ENCODE peak calls at places on chromosomes 3 and 15, in four cellular contexts. A is stomach; M is effector memory CD4-positive, alpha-beta T cell; B is PC-3. S is an unnamed sample.

GRCh38 chr15:38414351-38414750 is 39.6 kb upstream of the FAM98B start:
- DNase-seq in A (peak), M (no peak), B (peak), S (no peak)

GRCh38 chr15:67087507-67088172 is 22.2 kb downstream of the SMAD3 start:
- DNase-seq in A (no peak), M (no peak), B (no peak), S (no peak)

GRCh38 chr3:167811071-167811470 is 75.5 kb downstream of the SERPINI1 start:
- DNase-seq in A (no peak), M (no peak), B (no peak), S (no peak)

GRCh38 chr3:54830658-54831057 is 97.2 kb downstream of the LRTM1 start:
- DNase-seq in A (no peak), M (no peak), B (peak), S (no peak)

GRCh38 chr15:85116066-85116465 is 134.4 kb downstream of the PDE8A start:
- DNase-seq in A (no peak), M (no peak), B (peak), S (peak)

GRCh38 chr3:134937256-134938023 is 142.4 kb downstream of the EPHB1 start:
- DNase-seq in A (no peak), M (no peak), B (no peak), S (no peak)

GRCh38 chr15:79090487-79091203 is at the start of gene RASGRF1:
- DNase-seq in A (no peak), M (no peak), B (no peak), S (no peak)

GRCh38 chr15:31031471-31032064 is 40.1 kb upstream of the MTMR10 start:
- DNase-seq in A (no peak), M (no peak), B (no peak), S (no peak)

GRCh38 chr15:62075595-62076279 is 9.0 kb downstream of the C2CD4A start:
- DNase-seq in A (peak), M (no peak), B (peak), S (peak)

GRCh38 chr15:22979069-22979698 is 984 bp downstream of the CYFIP1 start:
- DNase-seq in A (peak), M (no peak), B (peak), S (no peak)

GRCh38 chr3:122903171-122903570 is 108.3 kb downstream of the SLC49A4 start:
- DNase-seq in A (no peak), M (no peak), B (no peak), S (no peak)

GRCh38 chr15:72231847-72232461 is 964 bp upstream of the PKM start:
- DNase-seq in A (peak), M (peak), B (peak), S (no peak)

GRCh38 chr3:78255403-78255802 is 1215.5 kb downstream of the ROBO2 start:
- DNase-seq in A (no peak), M (no peak), B (no peak), S (no peak)

GRCh38 chr15:58052334-58052733 is 13.2 kb downstream of the ALDH1A2 start:
- DNase-seq in A (no peak), M (no peak), B (no peak), S (no peak)

GRCh38 chr15:57220220-57220619 is 156.1 kb upstream of the CGNL1 start:
- DNase-seq in A (no peak), M (no peak), B (no peak), S (no peak)

GRCh38 chr15:22811640-22812039 is 25.2 kb downstream of the NIPA1 start:
- DNase-seq in A (peak), M (no peak), B (peak), S (no peak)

GRCh38 chr3:184734903-184735630 is 23.2 kb upstream of the MAGEF1 start:
- DNase-seq in A (peak), M (no peak), B (no peak), S (no peak)

GRCh38 chr3:190131329-190131728 is 10.6 kb upstream of the P3H2 start:
- DNase-seq in A (peak), M (no peak), B (peak), S (peak)

GRCh38 chr3:57597973-57598351 is 818 bp upstream of the ARF4 start:
- DNase-seq in A (peak), M (no peak), B (peak), S (no peak)

GRCh38 chr3:143881102-143881501 is 32.8 kb upstream of the SLC9A9 start:
- DNase-seq in A (no peak), M (no peak), B (no peak), S (no peak)

GRCh38 chr15:65423977-65424679 is 1.4 kb upstream of the IGDCC4 start:
- DNase-seq in A (no peak), M (no peak), B (peak), S (no peak)

DNA sequence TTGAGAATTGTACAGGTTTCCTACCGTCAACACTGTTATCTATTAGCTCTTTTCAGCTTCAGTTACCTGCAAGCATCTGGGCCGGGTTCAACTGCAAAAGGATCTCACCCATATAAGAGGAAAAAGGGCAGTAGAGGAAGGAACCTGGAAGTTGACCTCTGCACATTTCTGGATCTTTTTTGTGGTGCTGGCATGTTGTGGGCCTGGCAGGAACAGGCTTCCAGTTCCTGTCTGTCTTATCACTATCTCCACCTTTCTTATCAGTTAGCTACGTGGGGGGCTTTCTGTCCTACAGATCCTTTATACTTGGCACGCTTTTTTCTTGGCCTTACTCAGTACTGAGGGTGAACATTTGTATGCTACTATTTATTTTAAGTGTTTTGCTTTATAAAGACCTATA is 42.2 kb upstream of the TJP1 start:
- DNase-seq in A (no peak), M (no peak), B (no peak), S (no peak)
- H3K27ac ChIP-seq in A (no peak), M (no peak), B (no peak), S (no peak)

DNA sequence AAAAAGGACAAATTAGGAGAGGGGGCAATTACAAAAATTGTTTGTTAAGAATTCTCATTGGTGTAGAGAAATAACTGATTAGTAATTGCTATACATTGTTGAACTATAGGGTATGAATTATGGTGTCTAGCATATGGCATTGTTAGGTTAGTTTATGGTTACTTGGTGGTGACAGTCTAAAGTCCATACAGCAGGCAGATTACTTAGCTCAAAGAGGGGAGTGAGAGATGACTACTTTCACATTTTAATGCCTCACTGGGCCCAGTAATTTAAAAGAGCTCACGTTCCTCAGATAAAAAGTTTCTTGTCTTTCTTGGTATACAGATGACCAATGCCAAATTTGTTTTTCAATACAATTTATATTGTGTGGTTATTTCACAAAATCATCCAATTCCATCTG is 112.4 kb upstream of the NEDD4 start:
- DNase-seq in A (no peak), M (no peak), B (no peak), S (no peak)
- H3K27ac ChIP-seq in A (no peak), M (no peak), B (no peak), S (no peak)

GRCh38 chr3:128452678-128453275 is 13.9 kb downstream of the DNAJB8 start:
- DNase-seq in A (no peak), M (no peak), B (no peak), S (no peak)
- H3K27ac ChIP-seq in A (no peak), M (no peak), B (no peak), S (no peak)

GRCh38 chr3:149401926-149402310 is 24.5 kb upstream of the TM4SF1 start:
- DNase-seq in A (no peak), M (no peak), B (no peak), S (no peak)
- H3K27ac ChIP-seq in A (peak), M (no peak), B (peak), S (peak)

GRCh38 chr3:193711523-193711963 is 118.5 kb downstream of the OPA1 start:
- DNase-seq in A (no peak), M (no peak), B (no peak), S (no peak)
- H3K27ac ChIP-seq in A (no peak), M (no peak), B (no peak), S (no peak)

GRCh38 chr3:188581365-188581764 is 427.4 kb downstream of the LPP start:
- DNase-seq in A (no peak), M (no peak), B (no peak), S (no peak)

GRCh38 chr3:188581791-188582190 is 427.8 kb downstream of the LPP start:
- DNase-seq in A (no peak), M (no peak), B (no peak), S (no peak)

GRCh38 chr3:188575501-188575900 is 421.5 kb downstream of the LPP start:
- DNase-seq in A (no peak), M (no peak), B (no peak), S (no peak)

GRCh38 chr3:188577539-188577938 is 423.6 kb downstream of the LPP start:
- DNase-seq in A (no peak), M (no peak), B (no peak), S (no peak)

DNA sequence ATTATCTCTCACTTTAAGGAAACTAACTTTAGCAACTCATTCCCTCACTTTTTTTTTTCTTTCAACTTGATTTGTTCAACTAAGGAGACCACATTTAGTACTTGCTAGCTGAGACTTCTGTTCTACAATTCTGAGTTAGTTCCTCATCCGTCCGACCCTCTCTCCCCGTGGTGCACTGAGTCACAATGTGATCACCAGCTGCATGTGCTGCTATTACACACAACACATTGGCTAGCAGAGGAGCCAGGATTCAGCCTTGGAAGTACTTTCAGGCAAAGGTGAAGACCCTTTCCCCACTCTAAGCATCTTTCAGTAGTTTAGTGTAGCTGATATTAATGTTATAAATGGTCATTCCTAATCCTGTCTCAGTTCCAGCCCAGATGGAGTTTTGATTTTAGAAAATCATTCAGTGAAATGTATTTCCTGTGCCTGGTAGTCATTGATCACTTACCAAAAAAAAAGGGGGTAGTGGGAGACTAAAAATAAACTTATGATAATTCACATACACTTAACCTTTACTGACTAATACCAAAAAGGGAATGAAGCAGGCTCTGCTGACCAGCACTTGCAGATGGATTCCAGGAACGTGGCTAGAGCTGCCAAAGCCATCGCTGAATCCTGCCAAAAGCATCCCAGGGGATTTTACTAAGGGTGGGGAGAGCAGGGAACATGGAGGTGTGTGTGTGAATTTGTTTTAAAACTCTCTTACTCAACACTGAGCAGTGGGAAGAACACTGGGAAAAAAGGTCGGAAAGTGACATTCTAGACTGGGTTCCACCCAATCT is 424.8 kb downstream of the LPP start:
- DNase-seq in A (no peak), M (no peak), B (peak), S (no peak)
- H3K27ac ChIP-seq in A (peak), M (no peak), B (no peak), S (no peak)

GRCh38 chr3:15380980-15381890 is 46.1 kb downstream of the METTL6 start:
- DNase-seq in A (no peak), M (no peak), B (no peak), S (no peak)

GRCh38 chr3:15384510-15385237 is 42.7 kb downstream of the METTL6 start:
- DNase-seq in A (no peak), M (no peak), B (no peak), S (no peak)

GRCh38 chr3:15386352-15386751 is 41.0 kb downstream of the METTL6 start:
- DNase-seq in A (no peak), M (no peak), B (no peak), S (no peak)

GRCh38 chr3:15377961-15378791 is 45.8 kb upstream of the SH3BP5 start:
- DNase-seq in A (peak), M (peak), B (peak), S (peak)

DNA sequence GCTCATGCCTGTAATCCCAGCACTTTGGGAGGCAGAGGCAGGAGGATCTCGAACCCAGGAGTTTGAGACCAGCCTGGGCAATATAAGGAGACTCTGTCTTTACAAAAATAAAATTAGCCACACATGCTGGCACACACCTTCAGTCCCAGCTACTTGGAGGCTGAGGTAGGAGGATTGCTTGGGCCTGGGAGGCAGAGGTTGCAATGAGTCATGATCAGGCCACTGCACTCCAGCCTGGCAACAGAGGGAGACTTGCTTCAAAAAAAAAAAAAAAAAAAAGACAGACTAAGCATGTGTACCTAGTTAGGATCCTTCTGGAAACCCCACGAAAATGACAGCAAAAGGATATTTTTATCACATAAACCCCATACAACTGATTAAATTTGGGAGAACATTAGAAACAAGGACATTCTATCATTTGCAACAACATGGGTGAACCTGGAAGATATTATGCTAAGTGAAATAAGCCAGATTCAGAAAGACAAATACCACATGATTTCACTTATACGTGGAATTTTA is 44.9 kb downstream of the METTL6 start:
- DNase-seq in A (no peak), M (no peak), B (no peak), S (no peak)
- H3K27ac ChIP-seq in A (no peak), M (no peak), B (no peak), S (no peak)

GRCh38 chr15:91018178-91018577 is 4.2 kb downstream of the VPS33B start:
- DNase-seq in A (no peak), M (no peak), B (no peak), S (no peak)
- H3K27ac ChIP-seq in A (no peak), M (no peak), B (no peak), S (no peak)

DNA sequence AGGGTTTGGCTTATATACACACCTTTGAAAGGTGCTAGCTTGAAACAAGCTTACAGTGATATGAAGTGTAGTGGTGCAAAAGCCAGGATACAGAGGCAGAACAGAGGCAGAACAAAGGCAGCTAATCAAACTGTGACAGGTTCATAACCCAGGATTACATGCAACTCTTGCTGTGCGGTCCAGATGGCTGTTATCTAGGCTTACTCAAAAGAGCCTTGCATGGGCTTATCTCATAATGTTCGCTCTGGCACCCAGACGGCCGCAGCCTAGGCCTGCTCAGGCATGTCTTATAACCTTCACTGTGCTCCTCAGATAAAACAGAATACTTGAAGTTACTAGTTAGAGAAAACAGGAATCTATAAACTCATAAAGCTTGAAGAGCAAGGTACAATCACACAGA is 22.8 kb upstream of the NOX5 start:
- DNase-seq in A (peak), M (no peak), B (no peak), S (peak)
- H3K27ac ChIP-seq in A (no peak), M (no peak), B (no peak), S (no peak)

GRCh38 chr3:183434992-183435391 is 6.6 kb upstream of the MCF2L2 start:
- DNase-seq in A (no peak), M (no peak), B (no peak), S (no peak)

GRCh38 chr3:183437696-183438564 is 9.5 kb upstream of the MCF2L2 start:
- DNase-seq in A (no peak), M (no peak), B (no peak), S (no peak)

GRCh38 chr3:183435701-183436100 is 7.3 kb upstream of the MCF2L2 start:
- DNase-seq in A (no peak), M (no peak), B (no peak), S (no peak)

GRCh38 chr3:183437060-183437459 is 8.6 kb upstream of the MCF2L2 start:
- DNase-seq in A (no peak), M (no peak), B (no peak), S (no peak)

DNA sequence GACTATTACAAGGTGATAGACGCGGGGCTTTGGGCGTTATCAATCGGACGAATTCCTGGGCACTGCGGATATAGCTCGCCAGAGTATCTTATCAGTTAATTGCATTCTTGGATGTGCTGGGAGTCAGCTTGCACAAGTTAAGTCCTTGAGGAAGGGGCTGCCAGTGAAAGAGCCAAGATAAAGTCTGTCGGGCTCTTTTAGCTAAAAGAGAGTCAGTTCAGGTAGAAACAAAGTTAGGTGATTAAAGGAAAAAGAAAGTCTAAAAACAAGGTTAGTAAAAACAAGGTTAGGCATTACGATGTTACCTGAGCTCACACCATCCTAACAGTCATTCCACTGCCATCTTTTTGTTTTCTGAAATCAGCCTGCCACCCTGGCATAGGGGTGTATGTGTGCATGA is 6.1 kb upstream of the MCF2L2 start:
- DNase-seq in A (no peak), M (no peak), B (no peak), S (no peak)
- H3K27ac ChIP-seq in A (no peak), M (no peak), B (no peak), S (no peak)

S was measured in epithelial cell of prostate.